ENCODE peak calls at places on chromosomes 7 and 10, in eight cellular contexts. N is effector CD4-positive, alpha-beta T cell; U is WTC11; J is fibroblast of mammary gland; W is T-helper 9 cell; V is central memory CD4-positive, alpha-beta T cell; C is stimulated activated CD4-positive, alpha-beta T cell treated with anti-CD3 and anti-CD28 coated beads, Interleukin-15, amount 100 ng/mL, for 1 hour; H is stimulated activated naive CD8-positive, alpha-beta T cell treated with anti-CD3 and anti-CD28 coated beads, Interleukin-15, Interleukin-2, amounts not matched to agents 100 U/mL and 50 U/mL, for 24 hours. K is an unnamed sample.

GRCh38 chr7:50733552-50733951 is 49.1 kb downstream of the GRB10 start:
- DNase-seq in N (no peak), U (no peak), J (peak), W (no peak), V (no peak), C (no peak), H (no peak), K (no peak)

GRCh38 chr7:42244828-42245227 is 7.8 kb upstream of the GLI3 start:
- DNase-seq in N (no peak), U (no peak), J (peak), W (no peak), V (no peak), C (no peak), H (no peak), K (no peak)

GRCh38 chr7:157392256-157393037 is 55.6 kb downstream of the DNAJB6 start:
- DNase-seq in N (no peak), U (no peak), J (no peak), W (no peak), V (no peak), C (no peak), H (no peak), K (no peak)

GRCh38 chr10:33913194-33913593 is 578.7 kb upstream of the NRP1 start:
- DNase-seq in N (no peak), U (no peak), J (peak), W (no peak), V (no peak), C (no peak), H (no peak), K (no peak)

GRCh38 chr7:103902917-103903316 is 86.5 kb downstream of the RELN start:
- DNase-seq in N (no peak), U (no peak), J (no peak), W (no peak), V (no peak), C (no peak), H (no peak), K (no peak)

GRCh38 chr10:113854757-113855626 is 531 bp downstream of the NHLRC2 start:
- DNase-seq in N (peak), U (peak), J (peak), W (peak), V (peak), C (no peak), H (peak), K (peak)

GRCh38 chr7:36390199-36391090 is 783 bp downstream of the ANLN start:
- DNase-seq in N (peak), U (peak), J (peak), W (peak), V (peak), C (peak), H (peak), K (no peak)

GRCh38 chr7:17816903-17817302 is 123.4 kb downstream of the SNX13 start:
- DNase-seq in N (no peak), U (no peak), J (peak), W (no peak), V (no peak), C (no peak), H (no peak), K (no peak)

GRCh38 chr10:89549510-89549909 is 14.1 kb upstream of the SLC16A12 start:
- DNase-seq in N (no peak), U (no peak), J (no peak), W (no peak), V (no peak), C (no peak), H (no peak), K (no peak)

GRCh38 chr10:97400665-97401454 is at the start of gene RRP12:
- DNase-seq in N (peak), U (peak), J (peak), W (peak), V (peak), C (no peak), H (peak), K (peak)

GRCh38 chr7:73734619-73735525 is 3.7 kb downstream of the ABHD11 start:
- DNase-seq in N (peak), U (peak), J (peak), W (peak), V (peak), C (peak), H (peak), K (no peak)

GRCh38 chr10:61257956-61258496 is 195.2 kb downstream of the TMEM26 start:
- DNase-seq in N (no peak), U (no peak), J (peak), W (no peak), V (no peak), C (no peak), H (no peak), K (no peak)

GRCh38 chr7:130566168-130566897 is 74.4 kb downstream of the MEST start:
- DNase-seq in N (no peak), U (no peak), J (peak), W (no peak), V (no peak), C (no peak), H (no peak), K (no peak)

GRCh38 chr7:151809156-151809863 is 67.6 kb downstream of the PRKAG2 start:
- DNase-seq in N (no peak), U (no peak), J (no peak), W (no peak), V (no peak), C (no peak), H (no peak), K (no peak)

GRCh38 chr7:27714831-27715444 is 25.0 kb upstream of the TAX1BP1 start:
- DNase-seq in N (no peak), U (no peak), J (peak), W (no peak), V (no peak), C (no peak), H (no peak), K (no peak)

GRCh38 chr7:6650521-6651011 is 13.4 kb downstream of the ZNF316 start:
- DNase-seq in N (no peak), U (no peak), J (no peak), W (no peak), V (no peak), C (no peak), H (no peak), K (no peak)

K was measured in hypothalamus.